ENCODE peak calls at places on chromosomes 5 and 9, in ten cellular contexts. G is NCI-H226; A is endothelial cell of umbilical vein; O is activated T-cell treated with anti-CD3 and anti-CD28 coated beads for 1 hour; R is stimulated activated CD4-positive, alpha-beta T cell treated with anti-CD3 and anti-CD28 coated beads, Interleukin-4, amount 100 ng/mL, for 48 hours; U is GM10248; H is activated CD4-positive, alpha-beta T cell treated with anti-CD3 and anti-CD28 coated beads, Interleukin-2, amount 50 U/mL, for 4 hours; S is non-pigmented ciliary epithelial cell; I is NCI-H510A; T is D341Med. Z is an unnamed sample.

GRCh38 chr5:27491047-27491446 is 452.7 kb upstream of the CDH9 start:
- DNase-seq in G (no peak), A (no peak), O (no peak), R (no peak), U (no peak), H (no peak), S (no peak), I (no peak), T (no peak), Z (no peak)

GRCh38 chr5:180823346-180823745 is 20.7 kb upstream of the MGAT1 start:
- DNase-seq in G (no peak), A (no peak), O (no peak), R (no peak), U (no peak), H (no peak), S (no peak), I (no peak), T (no peak), Z (no peak)

GRCh38 chr5:150492621-150493020 is 15.3 kb upstream of the NDST1 start:
- DNase-seq in G (peak; percentile 78), A (no peak), O (no peak), R (no peak), U (no peak), H (no peak), S (peak; percentile 51), I (no peak), T (no peak), Z (no peak)

GRCh38 chr9:99840061-99840460 is 18.4 kb downstream of the NR4A3 start:
- DNase-seq in G (no peak), A (no peak), O (no peak), R (no peak), U (no peak), H (no peak), S (no peak), I (no peak), T (no peak), Z (no peak)

GRCh38 chr5:43036856-43037711 is 3.0 kb downstream of the ANXA2R start:
- DNase-seq in G (no peak), A (peak; percentile 69), O (no peak), R (no peak), U (no peak), H (no peak), S (no peak), I (no peak), T (no peak), Z (no peak)

GRCh38 chr9:78745996-78746395 is 449.1 kb downstream of the PSAT1 start:
- DNase-seq in G (no peak), A (no peak), O (no peak), R (no peak), U (no peak), H (no peak), S (no peak), I (peak; percentile 7), T (no peak), Z (no peak)

GRCh38 chr5:67724412-67725135 is 491.0 kb upstream of the PIK3R1 start:
- DNase-seq in G (no peak), A (no peak), O (no peak), R (no peak), U (no peak), H (no peak), S (no peak), I (no peak), T (no peak), Z (no peak)

GRCh38 chr5:126341906-126342625 is 81.1 kb upstream of the GRAMD2B start:
- DNase-seq in G (no peak), A (no peak), O (no peak), R (no peak), U (no peak), H (no peak), S (no peak), I (no peak), T (no peak), Z (no peak)

GRCh38 chr9:129275626-129276247 is 97.7 kb upstream of the IER5L start:
- DNase-seq in G (peak; percentile 58), A (no peak), O (no peak), R (no peak), U (no peak), H (no peak), S (no peak), I (no peak), T (peak; percentile 18), Z (peak; percentile 91)

GRCh38 chr9:77820293-77820954 is 172.3 kb upstream of the GNA14 start:
- DNase-seq in G (peak; percentile 24), A (peak; percentile 59), O (no peak), R (no peak), U (no peak), H (no peak), S (no peak), I (no peak), T (no peak), Z (no peak)

GRCh38 chr5:126009566-126009965 is 413.6 kb upstream of the GRAMD2B start:
- DNase-seq in G (no peak), A (no peak), O (no peak), R (no peak), U (no peak), H (no peak), S (no peak), I (no peak), T (no peak), Z (peak; percentile 59)

GRCh38 chr5:54803381-54804025 is 181.9 kb downstream of the ESM1 start:
- DNase-seq in G (no peak), A (no peak), O (no peak), R (no peak), U (no peak), H (no peak), S (no peak), I (no peak), T (no peak), Z (no peak)

GRCh38 chr5:6633469-6634326 is 458 bp downstream of the SRD5A1 start:
- DNase-seq in G (no peak), A (no peak), O (no peak), R (no peak), U (no peak), H (no peak), S (no peak), I (no peak), T (no peak), Z (peak; percentile 57)